ENCODE peak calls at places on chromosomes 4 and X, in nine cellular contexts. A, U, F, X, B, M, Y, H and C are unnamed samples. For H3K4me1, the result is how much of the 10 kb centered on the place peaks cover.

GRCh38 chrX:140766024-140766611 is 56.6 kb downstream of the LINC00632 start:
- DNase-seq in A (no peak), U (peak), F (peak), X (peak), B (peak), M (no peak), Y (peak), H (no peak), C (no peak)

GRCh38 chr4:61231421-61231820 is 31.3 kb downstream of the ADGRL3 start:
- DNase-seq in A (no peak), U (no peak), F (no peak), X (no peak), B (no peak), M (no peak), Y (no peak), H (no peak), C (no peak)

GRCh38 chr4:172202480-172203076 is 389.4 kb downstream of the GALNTL6 start:
- DNase-seq in A (peak), U (no peak), F (peak), X (peak), B (peak), M (no peak), Y (peak), H (no peak), C (no peak)

GRCh38 chr4:10584042-10584441 is 100.5 kb downstream of the CLNK start:
- DNase-seq in A (no peak), U (no peak), F (no peak), X (no peak), B (peak), M (no peak), Y (no peak), H (no peak), C (no peak)

GRCh38 chr4:26574563-26574962 is 9.3 kb upstream of the TBC1D19 start:
- DNase-seq in A (no peak), U (no peak), F (no peak), X (peak), B (no peak), M (no peak), Y (no peak), H (no peak), C (no peak)

GRCh38 chr4:124275-125081 is at the start of gene ZNF718:
- DNase-seq in A (no peak), U (peak), F (peak), X (peak), B (peak), M (peak), Y (peak), H (peak), C (peak)

GRCh38 chr4:25908491-25908901 is 5.5 kb upstream of the SMIM20 start:
- DNase-seq in A (peak), U (no peak), F (no peak), X (no peak), B (peak), M (no peak), Y (no peak), H (no peak), C (no peak)

GRCh38 chr4:6546681-6547447 is 28.1 kb upstream of the MAN2B2 start:
- DNase-seq in A (peak), U (no peak), F (peak), X (peak), B (peak), M (no peak), Y (peak), H (no peak), C (no peak)

GRCh38 chr4:130574215-130574614 is 1478.3 kb downstream of the C4orf33 start:
- DNase-seq in A (no peak), U (no peak), F (no peak), X (peak), B (no peak), M (no peak), Y (no peak), H (no peak), C (no peak)

GRCh38 chrX:13868481-13869040 is 51.7 kb upstream of the GPM6B start:
- DNase-seq in A (no peak), U (no peak), F (no peak), X (no peak), B (no peak), M (no peak), Y (no peak), H (no peak), C (no peak)

GRCh38 chr4:20194079-20195013 is 57.4 kb upstream of the SLIT2 start:
- DNase-seq in A (no peak), U (no peak), F (no peak), X (no peak), B (peak), M (no peak), Y (no peak), H (no peak), C (no peak)

GRCh38 chrX:1416327-1416784 is 24.4 kb upstream of the SLC25A6 start:
- DNase-seq in A (no peak), U (peak), F (no peak), X (no peak), B (no peak), M (no peak), Y (no peak), H (peak), C (no peak)

GRCh38 chr4:82125170-82125862 is 248.5 kb downstream of the HNRNPD start:
- DNase-seq in A (no peak), U (no peak), F (no peak), X (no peak), B (no peak), M (no peak), Y (no peak), H (no peak), C (no peak)

GRCh38 chr4:98150092-98150761 is 7.0 kb upstream of the STPG2 start:
- DNase-seq in A (no peak), U (no peak), F (no peak), X (no peak), B (no peak), M (no peak), Y (no peak), H (no peak), C (no peak)

GRCh38 chr4:76272582-76272981 is 21.1 kb downstream of the FAM47E start:
- DNase-seq in A (no peak), U (no peak), F (no peak), X (no peak), B (no peak), M (no peak), Y (no peak), H (no peak), C (no peak)

GRCh38 chr4:29278580-29278979 is 1441.6 kb upstream of the PCDH7 start:
- DNase-seq in A (no peak), U (no peak), F (no peak), X (no peak), B (peak), M (no peak), Y (no peak), H (no peak), C (no peak)

GRCh38 chrX:155962906-155963305 is 34.6 kb upstream of the IL9R start:
- DNase-seq in A (no peak), U (no peak), F (no peak), X (no peak), B (no peak), M (no peak), Y (no peak), H (no peak), C (no peak)

GRCh38 chr4:157005193-157005592 is 33.6 kb upstream of the PDGFC start:
- DNase-seq in A (no peak), U (no peak), F (no peak), X (no peak), B (no peak), M (no peak), Y (no peak), H (no peak), C (no peak)

GRCh38 chr4:113701156-113701555 is 60.4 kb downstream of the CAMK2D start:
- DNase-seq in A (no peak), U (no peak), F (no peak), X (no peak), B (no peak), M (no peak), Y (no peak), H (no peak), C (no peak)

GRCh38 chr4:146333187-146333894 is 119.0 kb downstream of the REELD1 start:
- DNase-seq in A (no peak), U (no peak), F (no peak), X (no peak), B (no peak), M (no peak), Y (no peak), H (no peak), C (no peak)

DNA sequence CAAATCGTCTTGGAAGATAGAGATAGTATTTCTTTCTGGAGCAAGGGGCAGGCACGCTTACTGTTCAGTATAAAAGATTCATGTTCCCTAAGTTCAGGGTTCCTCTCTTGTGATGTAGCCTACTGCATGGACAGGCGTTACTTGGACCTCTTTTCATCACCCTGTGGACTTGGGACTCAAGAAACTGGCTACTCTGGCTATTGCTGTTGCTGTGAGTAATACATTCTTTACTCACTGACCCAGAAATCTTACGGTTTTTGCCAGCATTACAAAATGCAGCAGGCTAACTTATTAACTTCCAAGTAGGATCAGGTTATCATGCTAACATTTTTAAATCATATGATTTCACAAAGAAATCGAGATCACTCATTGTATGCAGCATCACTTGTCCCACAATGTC is 12.8 kb upstream of the GUCY1B1 start:
- DNase-seq in A (no peak), U (no peak), F (no peak), X (no peak), B (no peak), M (no peak), Y (no peak), H (no peak), C (no peak)
- TF ChIP-seq POLR2AphosphoS5 in A (no peak), U (no peak), F (no peak), X (no peak), B (no peak), M (no peak), Y (no peak), H (no peak), C (no peak)

GRCh38 chrX:40087574-40088298 is 10.0 kb downstream of the BCOR start:
- DNase-seq in A (no peak), U (no peak), F (no peak), X (no peak), B (no peak), M (no peak), Y (peak), H (no peak), C (no peak)
- H3K4me1 ChIP-seq in A (half or more), U (half or more), F (half or more), X (half or more), B (under half), M (half or more), Y (half or more), H (half or more), C (under half)

DNA sequence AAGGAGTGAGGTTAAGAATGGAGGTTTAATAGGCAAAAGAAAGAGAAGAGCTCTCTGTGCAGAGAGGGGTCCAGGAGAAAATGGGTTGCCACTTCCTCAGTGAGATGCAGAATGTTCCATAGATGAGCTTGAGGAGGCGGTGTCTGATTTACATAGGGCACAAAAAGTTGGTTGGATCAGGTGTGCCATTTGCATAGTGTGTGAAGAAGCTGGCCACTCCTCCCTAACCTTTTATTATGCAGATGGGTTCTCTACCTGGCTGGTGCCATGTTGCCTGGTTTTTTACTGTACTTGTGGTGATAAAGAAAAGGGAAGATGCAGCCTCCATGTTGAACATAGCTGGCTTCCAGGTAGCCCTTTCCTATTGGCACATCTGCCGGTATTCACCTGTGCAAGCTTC is 27.3 kb downstream of the SUPT20HL1 start:
- DNase-seq in A (no peak), U (no peak), F (no peak), X (peak), B (no peak), M (no peak), Y (no peak), H (no peak), C (no peak)
- H3K4me3 ChIP-seq in A (no peak), U (no peak), F (no peak), X (no peak), B (no peak), M (no peak), Y (no peak), H (no peak), C (no peak)

DNA sequence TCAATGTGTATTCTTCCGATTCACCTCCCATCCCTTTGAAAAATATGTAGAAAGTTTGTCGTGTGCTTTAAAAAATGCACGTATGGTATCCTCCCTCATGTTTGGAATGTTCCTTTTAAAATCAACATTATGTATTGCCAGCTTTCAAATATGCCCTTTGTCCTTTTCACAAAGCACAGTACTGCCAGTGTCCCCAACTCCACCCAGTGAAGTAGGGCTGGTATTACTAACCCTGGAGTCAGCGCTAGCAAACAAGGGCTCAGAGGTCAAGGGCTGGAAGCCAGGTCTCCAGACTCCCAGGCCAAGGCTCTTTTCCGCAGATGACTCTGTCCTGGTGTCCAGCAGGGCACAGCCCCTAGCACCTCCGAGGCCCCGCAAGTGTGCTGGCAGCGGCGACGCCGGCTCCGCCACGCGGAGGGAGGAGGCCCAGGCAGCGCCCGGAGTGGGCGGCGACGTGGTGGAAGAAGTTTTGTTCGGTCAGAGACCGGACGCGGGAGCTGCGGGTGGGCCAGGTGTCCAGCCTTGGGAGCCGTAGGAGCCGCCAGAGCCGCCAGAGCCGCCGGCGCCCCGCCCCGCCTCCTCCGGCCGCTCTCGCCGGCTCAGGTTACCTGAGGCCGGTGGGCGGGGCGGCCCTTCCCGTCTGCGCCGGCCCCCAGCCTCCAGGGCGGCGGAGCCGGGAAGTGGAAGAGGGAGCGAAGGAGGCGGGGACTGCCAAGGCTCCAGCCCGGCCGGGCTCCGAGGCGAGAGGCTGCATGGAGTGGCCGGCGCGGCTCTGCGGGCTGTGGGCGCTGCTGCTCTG is at the start of gene IL13RA1:
- DNase-seq in A (peak), U (peak), F (peak), X (peak), B (peak), M (no peak), Y (peak), H (peak), C (peak)
- TF ChIP-seq POLR2AphosphoS5 in A (peak), U (peak), F (no peak), X (peak), B (peak), M (no peak), Y (no peak), H (no peak), C (peak)

DNA sequence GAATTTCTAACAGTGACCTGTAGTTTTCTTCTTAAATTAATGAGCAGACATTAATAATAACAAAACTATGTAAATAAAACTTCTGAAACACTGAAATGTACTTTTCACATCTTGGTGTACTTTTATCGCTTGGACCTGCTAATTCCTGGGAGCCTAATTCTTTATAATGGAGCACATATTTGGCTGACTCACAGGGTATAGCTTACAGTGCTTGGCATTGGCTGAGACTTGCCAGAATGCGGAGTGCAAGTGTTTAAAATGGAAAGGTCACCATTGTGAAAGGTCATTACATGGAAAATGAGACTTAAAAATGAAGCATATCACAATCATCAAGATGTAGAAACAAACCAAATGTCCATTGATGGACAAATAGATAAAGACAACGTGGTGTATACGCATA is 137.3 kb upstream of the PDLIM3 start:
- DNase-seq in A (no peak), U (no peak), F (no peak), X (no peak), B (peak), M (no peak), Y (no peak), H (no peak), C (no peak)
- H3K4me1 ChIP-seq in A (under half), U (under half), F (under half), X (under half), B (under half), M (under half), Y (under half), H (under half), C (under half)